ENCODE peak calls at places on chromosomes 16 and 17, in six cellular contexts. P is endothelial cell, K is HepG2, A is tibial nerve, J is A549, H is astrocyte of the spinal cord. Y is an unnamed sample.

GRCh38 chr17:75412455-75413317 is 7.2 kb upstream of the GRB2 start:
- DNase-seq in J (peak), A (peak), K (peak), P (peak), H (peak), Y (no peak)

GRCh38 chr17:65235284-65235683 is 98.1 kb downstream of the RGS9 start:
- DNase-seq in H (no peak), P (no peak), K (no peak), A (no peak), J (no peak), Y (no peak)

GRCh38 chr16:80693553-80693952 is 110.8 kb downstream of the CDYL2 start:
- DNase-seq in H (no peak), P (no peak), K (no peak), A (no peak), J (no peak), Y (no peak)

GRCh38 chr17:77373298-77374169 is 232.8 kb downstream of the SEC14L1 start:
- DNase-seq in K (no peak), P (peak), H (no peak), J (no peak), A (no peak), Y (no peak)

GRCh38 chr16:23280483-23280967 is 21.6 kb upstream of the SCNN1B start:
- DNase-seq in K (no peak), H (peak), A (no peak), J (no peak), P (no peak), Y (no peak)

GRCh38 chr17:60747069-60747808 is 69.6 kb downstream of the BCAS3 start:
- DNase-seq in H (no peak), P (no peak), K (no peak), J (no peak), A (no peak), Y (no peak)

GRCh38 chr16:27950488-27950887 is 113.0 kb downstream of the GSG1L start:
- DNase-seq in P (no peak), A (no peak), J (no peak), K (no peak), H (no peak), Y (no peak)

GRCh38 chr17:76394166-76394565 is 9.8 kb downstream of the SPHK1 start:
- DNase-seq in P (no peak), K (no peak), J (no peak), H (no peak), A (no peak), Y (no peak)

GRCh38 chr16:51146256-51146924 is 4.7 kb downstream of the SALL1 start:
- DNase-seq in H (peak), J (no peak), P (no peak), K (no peak), A (no peak), Y (no peak)

GRCh38 chr16:8355714-8356113 is 234.6 kb downstream of the TMEM114 start:
- DNase-seq in H (no peak), K (no peak), P (no peak), J (no peak), A (no peak), Y (no peak)
- TF ChIP-seq CTCF in H (no peak), K (peak), P (no peak), J (peak), A (no peak), Y (no peak)

GRCh38 chr17:40433551-40434384 is 9.5 kb upstream of the IGFBP4 start:
- DNase-seq in H (no peak), J (no peak), K (no peak), A (no peak), P (peak), Y (no peak)
- TF ChIP-seq CTCF in H (peak), J (peak), K (peak), A (peak), P (peak), Y (peak)

DNA sequence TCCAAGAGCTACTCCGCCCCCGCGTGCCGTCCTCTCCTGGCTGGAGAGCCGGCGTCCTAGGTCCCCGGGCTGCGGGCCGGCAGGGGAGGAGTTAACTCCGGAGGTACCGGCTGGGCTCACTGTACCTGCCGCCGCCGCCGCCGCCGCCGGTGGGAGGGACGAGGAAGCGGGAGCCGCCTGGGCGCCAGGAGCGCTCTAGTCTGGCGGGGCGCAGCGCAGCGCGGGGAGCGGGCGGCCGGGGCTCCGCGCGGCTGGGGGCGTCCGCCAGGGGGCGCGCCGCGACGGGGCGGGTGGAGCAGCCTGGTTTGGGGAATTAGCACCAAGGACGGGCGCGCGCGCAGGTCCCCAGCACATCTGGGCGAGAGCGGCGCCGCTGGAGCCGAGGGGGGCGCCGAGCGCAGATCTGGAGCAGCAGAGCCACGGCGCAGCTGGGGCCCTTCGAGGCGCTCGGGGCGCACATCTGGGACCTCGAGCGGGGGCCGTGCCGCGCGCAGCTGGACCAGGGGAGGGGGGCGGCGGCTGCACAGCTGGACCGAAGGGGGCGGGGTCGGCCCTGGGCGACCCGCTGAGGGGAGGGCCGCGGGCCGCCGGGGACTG is at the start of gene NXPH3:
- DNase-seq in H (no peak), P (peak), A (no peak), K (peak), J (peak), Y (peak)
- TF ChIP-seq CTCF in H (peak), P (peak), A (peak), K (peak), J (peak), Y (peak)

GRCh38 chr17:69232650-69233049 is 4.0 kb upstream of the ABCA10 start:
- DNase-seq in J (no peak), H (no peak), A (no peak), P (no peak), K (no peak), Y (no peak)

GRCh38 chr17:69227536-69227935 is 1.1 kb downstream of the ABCA10 start:
- DNase-seq in K (no peak), P (no peak), J (no peak), H (no peak), A (no peak), Y (no peak)

GRCh38 chr17:69235338-69236058 is 6.9 kb upstream of the ABCA10 start:
- DNase-seq in J (peak), A (peak), H (peak), K (peak), P (peak), Y (peak)

GRCh38 chr17:69228576-69228975 is at the start of gene ABCA10:
- DNase-seq in J (no peak), K (no peak), H (peak), A (no peak), P (no peak), Y (no peak)

DNA sequence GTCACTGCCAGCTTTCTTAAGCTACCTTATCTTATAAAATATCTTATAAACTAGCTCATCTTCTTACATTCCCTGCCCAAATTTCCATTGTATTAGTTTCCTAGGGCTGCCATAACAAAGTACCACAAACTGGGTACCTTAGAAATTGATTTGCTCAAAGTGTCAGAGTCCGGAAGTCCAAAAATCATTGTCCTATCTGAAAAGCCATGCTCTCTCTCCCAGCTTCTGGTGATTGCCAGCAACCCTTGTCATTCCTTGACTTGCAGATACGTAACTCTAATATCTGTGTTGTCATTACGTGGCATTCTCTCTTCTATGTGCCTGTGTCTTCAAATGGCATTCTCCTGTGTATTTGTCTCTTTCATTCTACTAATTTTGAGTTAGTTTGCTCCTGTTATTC is 2.3 kb upstream of the ABCA10 start:
- DNase-seq in K (no peak), A (no peak), H (no peak), J (no peak), P (no peak), Y (no peak)
- TF ChIP-seq CTCF in K (no peak), A (no peak), H (no peak), J (no peak), P (no peak), Y (no peak)

GRCh38 chr16:47774661-47775060 is 313.5 kb downstream of the PHKB start:
- DNase-seq in H (peak), J (peak), A (no peak), P (peak), K (peak), Y (no peak)
- TF ChIP-seq CTCF in H (peak), J (no peak), A (no peak), P (no peak), K (peak), Y (no peak)

DNA sequence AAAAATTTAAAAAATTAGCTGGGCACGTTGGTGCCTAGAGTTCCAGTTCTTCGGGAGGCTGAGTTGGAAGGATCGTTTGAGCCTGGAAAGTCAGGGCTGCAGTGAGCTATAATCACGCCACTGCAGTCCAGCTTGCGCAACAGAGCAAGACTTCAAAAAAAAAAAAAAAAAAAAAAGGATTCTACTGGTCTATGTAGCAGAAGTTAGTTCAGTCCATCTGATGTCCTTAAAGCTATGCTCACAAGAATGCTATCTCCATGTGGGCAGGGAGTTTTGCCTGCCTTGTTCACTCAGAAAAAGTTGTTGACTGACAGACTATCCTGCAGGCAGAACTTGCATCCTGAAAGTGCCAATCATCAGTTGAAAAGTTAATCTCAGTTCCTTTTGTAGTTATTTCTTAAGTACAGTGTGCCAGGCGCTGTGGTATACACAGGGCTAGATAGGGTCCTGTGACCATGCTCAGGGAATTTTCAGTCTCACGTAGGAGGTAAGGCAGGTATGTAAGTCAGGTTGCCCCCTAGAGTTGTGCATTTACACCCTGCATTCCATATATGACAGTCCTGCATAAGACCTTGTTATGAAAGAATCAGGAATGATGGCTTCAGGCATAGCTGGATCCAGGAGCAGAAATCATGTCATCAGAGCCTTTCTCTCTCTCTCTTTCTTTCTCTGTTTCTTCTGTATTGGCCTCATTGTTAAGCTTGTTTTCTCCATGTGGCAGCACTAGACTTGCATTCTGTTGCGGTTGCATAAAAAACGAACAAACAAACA is 7.6 kb downstream of the SYT17 start:
- DNase-seq in P (no peak), A (no peak), H (no peak), K (peak), J (no peak), Y (no peak)
- TF ChIP-seq CTCF in P (no peak), A (no peak), H (no peak), K (peak), J (no peak), Y (no peak)

GRCh38 chr17:31815212-31815611 is 43.8 kb downstream of the COPRS start:
- DNase-seq in H (no peak), P (no peak), K (no peak), A (no peak), J (no peak), Y (no peak)
- TF ChIP-seq CTCF in H (no peak), P (no peak), K (no peak), A (no peak), J (no peak), Y (no peak)

DNA sequence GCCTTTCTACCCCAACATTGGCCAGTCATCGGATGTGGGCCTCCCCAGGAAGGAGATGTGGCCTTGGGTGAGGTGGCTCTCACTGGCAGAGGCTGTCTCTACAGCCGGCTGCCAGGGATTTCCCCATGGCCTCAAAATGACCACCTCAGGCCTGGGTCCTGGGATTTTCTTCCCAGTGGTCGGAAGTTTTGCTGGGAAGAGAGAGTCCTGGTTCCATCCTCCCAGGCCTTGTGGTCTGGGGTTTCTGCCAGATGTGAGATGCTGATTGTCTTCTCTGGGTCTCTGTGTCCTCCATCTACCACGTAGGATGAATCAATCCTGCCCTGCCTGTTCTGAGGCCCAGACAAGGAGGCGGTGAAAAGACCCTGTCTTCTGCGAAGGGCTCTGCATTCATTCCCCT is 47.1 kb downstream of the NLRP1 start:
- DNase-seq in P (no peak), A (no peak), H (peak), J (no peak), K (no peak), Y (no peak)
- TF ChIP-seq CTCF in P (no peak), A (no peak), H (no peak), J (no peak), K (no peak), Y (no peak)

DNA sequence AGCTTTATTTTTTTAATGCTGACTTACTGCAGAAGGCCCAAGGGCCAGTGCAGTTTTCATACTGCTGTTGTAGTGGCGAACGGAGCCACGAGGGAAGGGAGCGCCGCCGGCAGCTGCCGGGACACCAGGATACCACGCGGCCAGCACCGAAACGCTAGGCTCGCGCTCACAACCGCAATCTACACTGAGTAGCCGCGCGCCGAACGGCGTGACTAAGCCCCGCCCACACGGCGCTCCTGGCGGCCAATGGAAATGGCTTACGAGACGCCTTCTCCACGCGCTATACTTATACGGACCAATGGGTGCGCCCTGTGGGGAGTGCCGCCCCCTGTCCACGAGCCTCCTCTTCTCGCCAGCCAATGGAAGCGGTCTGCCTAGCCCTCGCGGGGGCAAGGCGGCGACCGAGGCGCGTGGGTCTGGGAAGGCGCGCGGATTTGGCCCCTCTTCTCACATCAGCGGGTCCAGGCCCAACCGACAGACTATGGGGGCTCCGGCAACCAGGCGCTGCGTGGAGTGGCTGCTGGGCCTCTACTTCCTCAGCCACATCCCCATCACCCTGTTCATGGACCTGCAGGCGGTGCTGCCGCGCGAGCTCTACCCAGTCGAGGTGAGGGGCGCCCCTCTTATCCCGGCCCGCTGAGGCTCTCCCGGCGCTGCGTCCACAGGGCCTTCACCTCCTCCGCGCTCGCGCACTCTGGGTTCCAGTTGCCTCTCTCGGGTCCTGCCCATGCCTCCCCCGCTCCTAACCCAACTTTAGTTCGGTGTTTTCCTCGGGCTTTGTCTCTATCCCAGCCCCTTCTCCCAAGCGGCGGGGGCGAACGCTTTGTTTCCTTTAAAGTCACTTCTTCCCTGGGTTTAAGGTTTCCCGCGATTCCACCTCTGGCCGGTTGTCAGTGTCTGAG is at the start of gene TMEM97:
- DNase-seq in H (peak), J (peak), P (peak), K (peak), A (peak), Y (peak)
- TF ChIP-seq CTCF in H (peak), J (no peak), P (no peak), K (peak), A (no peak), Y (peak)

Y was measured in osteocyte.